ENCODE peak calls at places on chromosomes 12 and 14, in six cellular contexts. One of them, this sample, is unnamed.

GRCh38 chr14:96202441-96203094 is 2.1 kb upstream of the BDKRB2 start:
- DNase-seq in GM19239: no peak
- DNase-seq in choroid plexus epithelial cell: no peak
- DNase-seq in activated naive CD4-positive, alpha-beta T cell treated with Interleukin-2 at 50 U/mL for 16 hours: no peak
- DNase-seq in NAMALWA: no peak
- DNase-seq in foreskin keratinocyte: no peak
- DNase-seq in this sample: no peak

GRCh38 chr12:10098762-10099161 is at the start of gene CLEC1A:
- DNase-seq in GM19239: no peak
- DNase-seq in NAMALWA: no peak
- DNase-seq in foreskin keratinocyte: no peak
- DNase-seq in choroid plexus epithelial cell: peak
- DNase-seq in activated naive CD4-positive, alpha-beta T cell treated with Interleukin-2 at 50 U/mL for 16 hours: no peak
- DNase-seq in this sample: peak

GRCh38 chr14:93683241-93683640 is 105.0 kb downstream of the PRIMA1 start:
- DNase-seq in choroid plexus epithelial cell: peak
- DNase-seq in NAMALWA: peak
- DNase-seq in activated naive CD4-positive, alpha-beta T cell treated with Interleukin-2 at 50 U/mL for 16 hours: no peak
- DNase-seq in GM19239: peak
- DNase-seq in foreskin keratinocyte: no peak
- DNase-seq in this sample: no peak

GRCh38 chr12:30996752-30997151 is 70.2 kb downstream of the TSPAN11 start:
- DNase-seq in GM19239: no peak
- DNase-seq in foreskin keratinocyte: no peak
- DNase-seq in NAMALWA: no peak
- DNase-seq in activated naive CD4-positive, alpha-beta T cell treated with Interleukin-2 at 50 U/mL for 16 hours: no peak
- DNase-seq in choroid plexus epithelial cell: no peak
- DNase-seq in this sample: no peak

GRCh38 chr14:73753887-73754880 is 40.0 kb upstream of the PNMA1 start:
- DNase-seq in choroid plexus epithelial cell: no peak
- DNase-seq in activated naive CD4-positive, alpha-beta T cell treated with Interleukin-2 at 50 U/mL for 16 hours: peak
- DNase-seq in GM19239: peak
- DNase-seq in foreskin keratinocyte: no peak
- DNase-seq in NAMALWA: peak
- DNase-seq in this sample: no peak

GRCh38 chr12:6563448-6564050 is 4.5 kb downstream of the NOP2 start:
- DNase-seq in choroid plexus epithelial cell: peak
- DNase-seq in foreskin keratinocyte: no peak
- DNase-seq in activated naive CD4-positive, alpha-beta T cell treated with Interleukin-2 at 50 U/mL for 16 hours: peak
- DNase-seq in NAMALWA: peak
- DNase-seq in GM19239: peak
- DNase-seq in this sample: peak

GRCh38 chr14:50865677-50866076 is 6.2 kb upstream of the ABHD12B start:
- DNase-seq in choroid plexus epithelial cell: peak
- DNase-seq in foreskin keratinocyte: no peak
- DNase-seq in NAMALWA: no peak
- DNase-seq in GM19239: no peak
- DNase-seq in activated naive CD4-positive, alpha-beta T cell treated with Interleukin-2 at 50 U/mL for 16 hours: no peak
- DNase-seq in this sample: no peak

GRCh38 chr12:52179396-52179973 is 12.3 kb downstream of the KRT80 start:
- DNase-seq in activated naive CD4-positive, alpha-beta T cell treated with Interleukin-2 at 50 U/mL for 16 hours: no peak
- DNase-seq in GM19239: no peak
- DNase-seq in choroid plexus epithelial cell: no peak
- DNase-seq in NAMALWA: no peak
- DNase-seq in foreskin keratinocyte: no peak
- DNase-seq in this sample: no peak

GRCh38 chr12:25990495-25990894 is 32.0 kb downstream of the RASSF8 start:
- DNase-seq in activated naive CD4-positive, alpha-beta T cell treated with Interleukin-2 at 50 U/mL for 16 hours: no peak
- DNase-seq in choroid plexus epithelial cell: no peak
- DNase-seq in foreskin keratinocyte: no peak
- DNase-seq in GM19239: no peak
- DNase-seq in NAMALWA: no peak
- DNase-seq in this sample: no peak

GRCh38 chr14:85471744-85472143 is 58.2 kb upstream of the FLRT2 start:
- DNase-seq in activated naive CD4-positive, alpha-beta T cell treated with Interleukin-2 at 50 U/mL for 16 hours: no peak
- DNase-seq in foreskin keratinocyte: peak
- DNase-seq in GM19239: no peak
- DNase-seq in NAMALWA: no peak
- DNase-seq in choroid plexus epithelial cell: peak
- DNase-seq in this sample: peak

GRCh38 chr14:63800651-63801385 is 52.0 kb upstream of the SYNE2 start:
- DNase-seq in activated naive CD4-positive, alpha-beta T cell treated with Interleukin-2 at 50 U/mL for 16 hours: no peak
- DNase-seq in choroid plexus epithelial cell: peak
- DNase-seq in foreskin keratinocyte: no peak
- DNase-seq in GM19239: no peak
- DNase-seq in NAMALWA: no peak
- DNase-seq in this sample: no peak

GRCh38 chr12:85883763-85884162 is 9.7 kb downstream of the NTS start:
- DNase-seq in GM19239: no peak
- DNase-seq in choroid plexus epithelial cell: no peak
- DNase-seq in foreskin keratinocyte: no peak
- DNase-seq in activated naive CD4-positive, alpha-beta T cell treated with Interleukin-2 at 50 U/mL for 16 hours: no peak
- DNase-seq in NAMALWA: no peak
- DNase-seq in this sample: no peak

GRCh38 chr12:124745891-124746570 is 117.6 kb downstream of the SCARB1 start:
- DNase-seq in NAMALWA: no peak
- DNase-seq in activated naive CD4-positive, alpha-beta T cell treated with Interleukin-2 at 50 U/mL for 16 hours: peak
- DNase-seq in choroid plexus epithelial cell: peak
- DNase-seq in foreskin keratinocyte: no peak
- DNase-seq in GM19239: no peak
- DNase-seq in this sample: peak

GRCh38 chr12:40953076-40953475 is 235.0 kb upstream of the PDZRN4 start:
- DNase-seq in foreskin keratinocyte: no peak
- DNase-seq in choroid plexus epithelial cell: peak
- DNase-seq in activated naive CD4-positive, alpha-beta T cell treated with Interleukin-2 at 50 U/mL for 16 hours: no peak
- DNase-seq in GM19239: no peak
- DNase-seq in NAMALWA: no peak
- DNase-seq in this sample: no peak

GRCh38 chr12:98373982-98374381 is 141.4 kb upstream of the TMPO start:
- DNase-seq in foreskin keratinocyte: no peak
- DNase-seq in choroid plexus epithelial cell: peak
- DNase-seq in NAMALWA: peak
- DNase-seq in GM19239: no peak
- DNase-seq in activated naive CD4-positive, alpha-beta T cell treated with Interleukin-2 at 50 U/mL for 16 hours: no peak
- DNase-seq in this sample: no peak

GRCh38 chr12:86143162-86143561 is 113.0 kb downstream of the MGAT4C start:
- DNase-seq in activated naive CD4-positive, alpha-beta T cell treated with Interleukin-2 at 50 U/mL for 16 hours: no peak
- DNase-seq in NAMALWA: no peak
- DNase-seq in GM19239: no peak
- DNase-seq in foreskin keratinocyte: no peak
- DNase-seq in choroid plexus epithelial cell: no peak
- DNase-seq in this sample: no peak

GRCh38 chr14:72801841-72802587 is 91.9 kb downstream of the DPF3 start:
- DNase-seq in GM19239: no peak
- DNase-seq in activated naive CD4-positive, alpha-beta T cell treated with Interleukin-2 at 50 U/mL for 16 hours: no peak
- DNase-seq in foreskin keratinocyte: no peak
- DNase-seq in NAMALWA: no peak
- DNase-seq in choroid plexus epithelial cell: no peak
- DNase-seq in this sample: no peak